ENCODE peak calls at places on chromosomes 3 and 15, in eight cellular contexts. One of them, this sample, is unnamed.
A peak's percentile ranks its signal among the peaks of the same experiment; 100 is the strongest.

GRCh38 chr15:90812881-90813280 is 55.5 kb upstream of the FURIN start:
- DNase-seq in CD8-positive, alpha-beta T cell: no peak
- DNase-seq in body of pancreas: no peak
- DNase-seq in left lung: no peak
- DNase-seq in neural progenitor cell: no peak
- DNase-seq in HFF-Myc: no peak
- DNase-seq in mesenchymal stem cell: no peak
- DNase-seq in skeletal muscle cell: no peak
- DNase-seq in this sample: peak; percentile 39

GRCh38 chr3:120875989-120876388 is 32.0 kb upstream of the STXBP5L start:
- DNase-seq in CD8-positive, alpha-beta T cell: no peak
- DNase-seq in body of pancreas: no peak
- DNase-seq in left lung: no peak
- DNase-seq in neural progenitor cell: no peak
- DNase-seq in HFF-Myc: no peak
- DNase-seq in mesenchymal stem cell: no peak
- DNase-seq in skeletal muscle cell: no peak
- DNase-seq in this sample: no peak

GRCh38 chr3:52210550-52211046 is 12.6 kb downstream of the ALAS1 start:
- DNase-seq in CD8-positive, alpha-beta T cell: no peak
- DNase-seq in body of pancreas: no peak
- DNase-seq in left lung: no peak
- DNase-seq in neural progenitor cell: no peak
- DNase-seq in HFF-Myc: no peak
- DNase-seq in mesenchymal stem cell: peak; percentile 61
- DNase-seq in skeletal muscle cell: peak; percentile 33
- DNase-seq in this sample: peak; percentile 67

GRCh38 chr3:178353292-178353814 is 182.9 kb upstream of the KCNMB2 start:
- DNase-seq in CD8-positive, alpha-beta T cell: no peak
- DNase-seq in body of pancreas: no peak
- DNase-seq in left lung: no peak
- DNase-seq in neural progenitor cell: no peak
- DNase-seq in HFF-Myc: peak; percentile 46
- DNase-seq in mesenchymal stem cell: peak; percentile 10
- DNase-seq in skeletal muscle cell: peak; percentile 9
- DNase-seq in this sample: no peak

GRCh38 chr15:47968593-47968992 is 152.2 kb upstream of the SLC24A5 start:
- DNase-seq in CD8-positive, alpha-beta T cell: no peak
- DNase-seq in body of pancreas: no peak
- DNase-seq in left lung: no peak
- DNase-seq in neural progenitor cell: no peak
- DNase-seq in HFF-Myc: no peak
- DNase-seq in mesenchymal stem cell: no peak
- DNase-seq in skeletal muscle cell: no peak
- DNase-seq in this sample: no peak

GRCh38 chr3:119194237-119195150 is 21.1 kb downstream of the UPK1B start:
- DNase-seq in CD8-positive, alpha-beta T cell: no peak
- DNase-seq in body of pancreas: no peak
- DNase-seq in left lung: no peak
- DNase-seq in neural progenitor cell: no peak
- DNase-seq in HFF-Myc: no peak
- DNase-seq in mesenchymal stem cell: no peak
- DNase-seq in skeletal muscle cell: no peak
- DNase-seq in this sample: no peak

GRCh38 chr3:46095307-46095706 is 68.0 kb upstream of the XCR1 start:
- DNase-seq in CD8-positive, alpha-beta T cell: no peak
- DNase-seq in body of pancreas: no peak
- DNase-seq in left lung: no peak
- DNase-seq in neural progenitor cell: no peak
- DNase-seq in HFF-Myc: no peak
- DNase-seq in mesenchymal stem cell: no peak
- DNase-seq in skeletal muscle cell: no peak
- DNase-seq in this sample: no peak

GRCh38 chr3:141795719-141796435 is 32.7 kb downstream of the GRK7 start:
- DNase-seq in CD8-positive, alpha-beta T cell: no peak
- DNase-seq in body of pancreas: peak; percentile 19
- DNase-seq in left lung: peak; percentile 65
- DNase-seq in neural progenitor cell: peak; percentile 41
- DNase-seq in HFF-Myc: no peak
- DNase-seq in mesenchymal stem cell: peak; percentile 37
- DNase-seq in skeletal muscle cell: no peak
- DNase-seq in this sample: no peak

GRCh38 chr3:38758557-38758956 is 57.5 kb downstream of the SCN10A start:
- DNase-seq in CD8-positive, alpha-beta T cell: no peak
- DNase-seq in body of pancreas: no peak
- DNase-seq in left lung: no peak
- DNase-seq in neural progenitor cell: no peak
- DNase-seq in HFF-Myc: no peak
- DNase-seq in mesenchymal stem cell: no peak
- DNase-seq in skeletal muscle cell: no peak
- DNase-seq in this sample: no peak

GRCh38 chr3:195154793-195155535 is 116.0 kb downstream of the XXYLT1 start:
- DNase-seq in CD8-positive, alpha-beta T cell: no peak
- DNase-seq in body of pancreas: peak; percentile 76
- DNase-seq in left lung: peak; percentile 90
- DNase-seq in neural progenitor cell: no peak
- DNase-seq in HFF-Myc: peak; percentile 90
- DNase-seq in mesenchymal stem cell: peak; percentile 89
- DNase-seq in skeletal muscle cell: peak; percentile 91
- DNase-seq in this sample: peak; percentile 86

GRCh38 chr3:54659347-54659746 is 268.5 kb downstream of the LRTM1 start:
- DNase-seq in CD8-positive, alpha-beta T cell: no peak
- DNase-seq in body of pancreas: no peak
- DNase-seq in left lung: no peak
- DNase-seq in neural progenitor cell: no peak
- DNase-seq in HFF-Myc: no peak
- DNase-seq in mesenchymal stem cell: no peak
- DNase-seq in skeletal muscle cell: no peak
- DNase-seq in this sample: no peak

GRCh38 chr3:194218646-194219453 is 82.9 kb downstream of the HES1 start:
- DNase-seq in CD8-positive, alpha-beta T cell: no peak
- DNase-seq in body of pancreas: no peak
- DNase-seq in left lung: no peak
- DNase-seq in neural progenitor cell: no peak
- DNase-seq in HFF-Myc: no peak
- DNase-seq in mesenchymal stem cell: no peak
- DNase-seq in skeletal muscle cell: no peak
- DNase-seq in this sample: no peak

GRCh38 chr3:15315003-15315402 is 17.4 kb downstream of the SH3BP5 start:
- DNase-seq in CD8-positive, alpha-beta T cell: no peak
- DNase-seq in body of pancreas: no peak
- DNase-seq in left lung: no peak
- DNase-seq in neural progenitor cell: no peak
- DNase-seq in HFF-Myc: no peak
- DNase-seq in mesenchymal stem cell: no peak
- DNase-seq in skeletal muscle cell: no peak
- DNase-seq in this sample: no peak

GRCh38 chr3:87694678-87695077 is 364.1 kb downstream of the CGGBP1 start:
- DNase-seq in CD8-positive, alpha-beta T cell: no peak
- DNase-seq in body of pancreas: no peak
- DNase-seq in left lung: no peak
- DNase-seq in neural progenitor cell: no peak
- DNase-seq in HFF-Myc: no peak
- DNase-seq in mesenchymal stem cell: no peak
- DNase-seq in skeletal muscle cell: no peak
- DNase-seq in this sample: no peak
- H3K4me3 ChIP-seq in CD8-positive, alpha-beta T cell: no peak overlapping the region
- H3K4me3 ChIP-seq in body of pancreas: no peak overlapping the region
- H3K4me3 ChIP-seq in left lung: no peak overlapping the region
- H3K4me3 ChIP-seq in neural progenitor cell: no peak overlapping the region
- H3K4me3 ChIP-seq in HFF-Myc: no peak overlapping the region
- H3K4me3 ChIP-seq in mesenchymal stem cell: no peak overlapping the region
- H3K4me3 ChIP-seq in skeletal muscle cell: no peak overlapping the region
- H3K4me3 ChIP-seq in this sample: no peak overlapping the region

GRCh38 chr15:31365655-31366127 is 39.1 kb downstream of the KLF13 start:
- DNase-seq in CD8-positive, alpha-beta T cell: peak; percentile 70
- DNase-seq in body of pancreas: peak; percentile 96
- DNase-seq in left lung: peak; percentile 90
- DNase-seq in neural progenitor cell: peak; percentile 82
- DNase-seq in HFF-Myc: peak; percentile 35
- DNase-seq in mesenchymal stem cell: peak; percentile 92
- DNase-seq in skeletal muscle cell: peak; percentile 93
- DNase-seq in this sample: peak; percentile 95

GRCh38 chr15:31364301-31365031 is 37.8 kb downstream of the KLF13 start:
- DNase-seq in CD8-positive, alpha-beta T cell: no peak
- DNase-seq in body of pancreas: peak; percentile 56
- DNase-seq in left lung: no peak
- DNase-seq in neural progenitor cell: peak; percentile 4
- DNase-seq in HFF-Myc: no peak
- DNase-seq in mesenchymal stem cell: no peak
- DNase-seq in skeletal muscle cell: no peak
- DNase-seq in this sample: peak; percentile 66

GRCh38 chr15:31367021-31367729 is 40.5 kb downstream of the KLF13 start:
- DNase-seq in CD8-positive, alpha-beta T cell: no peak
- DNase-seq in body of pancreas: no peak
- DNase-seq in left lung: no peak
- DNase-seq in neural progenitor cell: no peak
- DNase-seq in HFF-Myc: no peak
- DNase-seq in mesenchymal stem cell: no peak
- DNase-seq in skeletal muscle cell: no peak
- DNase-seq in this sample: no peak

GRCh38 chr15:31366169-31366734 is 39.6 kb downstream of the KLF13 start:
- DNase-seq in CD8-positive, alpha-beta T cell: no peak
- DNase-seq in body of pancreas: peak; percentile 65
- DNase-seq in left lung: no peak
- DNase-seq in neural progenitor cell: no peak
- DNase-seq in HFF-Myc: no peak
- DNase-seq in mesenchymal stem cell: no peak
- DNase-seq in skeletal muscle cell: no peak
- DNase-seq in this sample: no peak

GRCh38 chr15:31365032-31365654 is 38.5 kb downstream of the KLF13 start:
- DNase-seq in CD8-positive, alpha-beta T cell: no peak
- DNase-seq in body of pancreas: no peak
- DNase-seq in left lung: no peak
- DNase-seq in neural progenitor cell: no peak
- DNase-seq in HFF-Myc: no peak
- DNase-seq in mesenchymal stem cell: no peak
- DNase-seq in skeletal muscle cell: no peak
- DNase-seq in this sample: no peak
- H3K4me3 ChIP-seq in CD8-positive, alpha-beta T cell: peak overlapping the region; percentile 14
- H3K4me3 ChIP-seq in body of pancreas: no peak overlapping the region
- H3K4me3 ChIP-seq in left lung: no peak overlapping the region
- H3K4me3 ChIP-seq in neural progenitor cell: peak overlapping the region; percentile 17
- H3K4me3 ChIP-seq in HFF-Myc: no peak overlapping the region
- H3K4me3 ChIP-seq in mesenchymal stem cell: no peak overlapping the region
- H3K4me3 ChIP-seq in skeletal muscle cell: no peak overlapping the region
- H3K4me3 ChIP-seq in this sample: no peak overlapping the region

GRCh38 chr3:30083315-30083714 is 523.1 kb upstream of the TGFBR2 start:
- DNase-seq in CD8-positive, alpha-beta T cell: no peak
- DNase-seq in body of pancreas: no peak
- DNase-seq in left lung: no peak
- DNase-seq in neural progenitor cell: no peak
- DNase-seq in HFF-Myc: no peak
- DNase-seq in mesenchymal stem cell: no peak
- DNase-seq in skeletal muscle cell: no peak
- DNase-seq in this sample: no peak

GRCh38 chr3:30085486-30085885 is 520.9 kb upstream of the TGFBR2 start:
- DNase-seq in CD8-positive, alpha-beta T cell: no peak
- DNase-seq in body of pancreas: no peak
- DNase-seq in left lung: no peak
- DNase-seq in neural progenitor cell: peak; percentile 48
- DNase-seq in HFF-Myc: no peak
- DNase-seq in mesenchymal stem cell: no peak
- DNase-seq in skeletal muscle cell: no peak
- DNase-seq in this sample: no peak

GRCh38 chr3:30082652-30083051 is 523.7 kb upstream of the TGFBR2 start:
- DNase-seq in CD8-positive, alpha-beta T cell: no peak
- DNase-seq in body of pancreas: no peak
- DNase-seq in left lung: no peak
- DNase-seq in neural progenitor cell: peak; percentile 28
- DNase-seq in HFF-Myc: no peak
- DNase-seq in mesenchymal stem cell: no peak
- DNase-seq in skeletal muscle cell: no peak
- DNase-seq in this sample: no peak

GRCh38 chr3:30084304-30084703 is 522.1 kb upstream of the TGFBR2 start:
- DNase-seq in CD8-positive, alpha-beta T cell: no peak
- DNase-seq in body of pancreas: no peak
- DNase-seq in left lung: no peak
- DNase-seq in neural progenitor cell: no peak
- DNase-seq in HFF-Myc: no peak
- DNase-seq in mesenchymal stem cell: no peak
- DNase-seq in skeletal muscle cell: no peak
- DNase-seq in this sample: no peak

GRCh38 chr3:30084971-30085403 is 521.4 kb upstream of the TGFBR2 start:
- DNase-seq in CD8-positive, alpha-beta T cell: no peak
- DNase-seq in body of pancreas: no peak
- DNase-seq in left lung: no peak
- DNase-seq in neural progenitor cell: peak; percentile 9
- DNase-seq in HFF-Myc: no peak
- DNase-seq in mesenchymal stem cell: peak; percentile 20
- DNase-seq in skeletal muscle cell: no peak
- DNase-seq in this sample: no peak
- H3K4me3 ChIP-seq in CD8-positive, alpha-beta T cell: no peak overlapping the region
- H3K4me3 ChIP-seq in body of pancreas: no peak overlapping the region
- H3K4me3 ChIP-seq in left lung: no peak overlapping the region
- H3K4me3 ChIP-seq in neural progenitor cell: no peak overlapping the region
- H3K4me3 ChIP-seq in HFF-Myc: no peak overlapping the region
- H3K4me3 ChIP-seq in mesenchymal stem cell: no peak overlapping the region
- H3K4me3 ChIP-seq in skeletal muscle cell: no peak overlapping the region
- H3K4me3 ChIP-seq in this sample: no peak overlapping the region

GRCh38 chr15:78130466-78131294 is 565 bp downstream of the CIB2 start:
- DNase-seq in CD8-positive, alpha-beta T cell: no peak
- DNase-seq in body of pancreas: peak; percentile 23
- DNase-seq in left lung: no peak
- DNase-seq in neural progenitor cell: no peak
- DNase-seq in HFF-Myc: no peak
- DNase-seq in mesenchymal stem cell: no peak
- DNase-seq in skeletal muscle cell: no peak
- DNase-seq in this sample: no peak

GRCh38 chr15:78131295-78132021 is at the start of gene CIB2:
- DNase-seq in CD8-positive, alpha-beta T cell: peak; percentile 73
- DNase-seq in body of pancreas: peak; percentile 72
- DNase-seq in left lung: peak; percentile 58
- DNase-seq in neural progenitor cell: peak; percentile 95
- DNase-seq in HFF-Myc: no peak
- DNase-seq in mesenchymal stem cell: peak; percentile 65
- DNase-seq in skeletal muscle cell: peak; percentile 8
- DNase-seq in this sample: peak; percentile 78

GRCh38 chr15:78129098-78130011 is 1.9 kb downstream of the CIB2 start:
- DNase-seq in CD8-positive, alpha-beta T cell: no peak
- DNase-seq in body of pancreas: no peak
- DNase-seq in left lung: no peak
- DNase-seq in neural progenitor cell: no peak
- DNase-seq in HFF-Myc: no peak
- DNase-seq in mesenchymal stem cell: no peak
- DNase-seq in skeletal muscle cell: no peak
- DNase-seq in this sample: no peak

GRCh38 chr15:78127882-78128281 is 3.4 kb downstream of the CIB2 start:
- DNase-seq in CD8-positive, alpha-beta T cell: no peak
- DNase-seq in body of pancreas: no peak
- DNase-seq in left lung: no peak
- DNase-seq in neural progenitor cell: no peak
- DNase-seq in HFF-Myc: no peak
- DNase-seq in mesenchymal stem cell: peak; percentile 52
- DNase-seq in skeletal muscle cell: no peak
- DNase-seq in this sample: no peak

DNA sequence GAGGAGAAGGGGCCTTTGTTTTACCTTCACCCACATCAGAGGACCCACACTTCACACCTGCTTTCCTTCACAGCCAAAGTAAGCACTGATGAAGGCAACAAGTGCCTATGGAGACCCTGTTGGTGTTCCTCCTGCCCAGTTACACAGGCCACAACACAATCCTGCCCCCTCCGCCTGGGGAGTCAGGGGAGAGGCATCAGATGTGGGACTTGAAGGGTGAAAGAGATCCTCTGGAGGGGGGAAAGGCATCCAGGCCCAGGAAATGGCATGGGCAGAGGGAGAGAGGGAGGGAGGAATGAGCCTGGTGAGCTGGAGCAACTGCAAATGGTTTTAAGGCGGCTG is 1.3 kb downstream of the CIB2 start:
- DNase-seq in CD8-positive, alpha-beta T cell: no peak
- DNase-seq in body of pancreas: no peak
- DNase-seq in left lung: no peak
- DNase-seq in neural progenitor cell: no peak
- DNase-seq in HFF-Myc: no peak
- DNase-seq in mesenchymal stem cell: no peak
- DNase-seq in skeletal muscle cell: no peak
- DNase-seq in this sample: no peak
- H3K4me3 ChIP-seq in CD8-positive, alpha-beta T cell: no peak overlapping the region
- H3K4me3 ChIP-seq in body of pancreas: no peak overlapping the region
- H3K4me3 ChIP-seq in left lung: no peak overlapping the region
- H3K4me3 ChIP-seq in neural progenitor cell: no peak overlapping the region
- H3K4me3 ChIP-seq in HFF-Myc: no peak overlapping the region
- H3K4me3 ChIP-seq in mesenchymal stem cell: no peak overlapping the region
- H3K4me3 ChIP-seq in skeletal muscle cell: no peak overlapping the region
- H3K4me3 ChIP-seq in this sample: no peak overlapping the region

This sample was measured in right lobe of liver.